ENCODE peak calls at places on chromosome 9, in five cellular contexts. Q is right atrium auricular region; I is GM04504; N is suprapubic skin; M is activated CD8-positive, alpha-beta memory T cell treated with anti-CD3 and anti-CD28 coated beads, Interleukin-2, amount 50 U/mL, for 48 hours. Z is an unnamed sample.

GRCh38 chr9:25742241-25742640 is 64.0 kb upstream of the TUSC1 start:
- DNase-seq in M (no peak), Q (no peak), I (no peak), N (no peak), Z (no peak)

GRCh38 chr9:70435948-70436347 is 21.5 kb upstream of the KLF9 start:
- DNase-seq in N (no peak), Q (peak), I (peak), M (no peak), Z (no peak)

GRCh38 chr9:89878687-89879086 is 273.9 kb downstream of the GADD45G start:
- DNase-seq in Q (peak), I (no peak), M (no peak), N (peak), Z (peak)

GRCh38 chr9:129932303-129933151 is 97.3 kb downstream of the USP20 start:
- DNase-seq in Q (no peak), N (no peak), M (no peak), I (no peak), Z (no peak)

GRCh38 chr9:130847306-130848217 is 12.5 kb downstream of the ABL1 start:
- DNase-seq in M (no peak), N (peak), Q (peak), I (peak), Z (no peak)

GRCh38 chr9:16715404-16715803 is 155.1 kb downstream of the BNC2 start:
- DNase-seq in Q (no peak), N (no peak), M (no peak), I (peak), Z (no peak)

GRCh38 chr9:27865031-27865438 is 291.8 kb upstream of the C9orf72 start:
- DNase-seq in Q (no peak), N (no peak), I (peak), M (no peak), Z (no peak)

GRCh38 chr9:94918038-94918753 is 191.7 kb downstream of the AOPEP start:
- DNase-seq in N (no peak), I (no peak), Q (peak), M (no peak), Z (no peak)

GRCh38 chr9:88447431-88447830 is 59.2 kb downstream of the SPIN1 start:
- DNase-seq in M (no peak), N (no peak), I (no peak), Q (no peak), Z (no peak)

GRCh38 chr9:124869986-124870560 is 8.1 kb downstream of the ARPC5L start:
- DNase-seq in M (peak), N (no peak), Q (no peak), I (no peak), Z (peak)

GRCh38 chr9:136091582-136092352 is 3.3 kb downstream of the NACC2 start:
- DNase-seq in N (no peak), M (no peak), I (no peak), Q (no peak), Z (no peak)

GRCh38 chr9:78121488-78121887 is 89.9 kb upstream of the GNAQ start:
- DNase-seq in M (peak), N (peak), Q (peak), I (peak), Z (peak)

GRCh38 chr9:132541051-132541450 is 41.4 kb upstream of the BARHL1 start:
- DNase-seq in M (no peak), N (no peak), I (no peak), Q (no peak), Z (no peak)

GRCh38 chr9:96113045-96113444 is 188.9 kb downstream of the HSD17B3 start:
- DNase-seq in I (no peak), N (no peak), Q (no peak), M (no peak), Z (no peak)

GRCh38 chr9:18236336-18236735 is 237.6 kb upstream of the ADAMTSL1 start:
- DNase-seq in N (no peak), I (no peak), M (no peak), Q (no peak), Z (no peak)

GRCh38 chr9:122822056-122822455 is 6.3 kb downstream of the PDCL start:
- DNase-seq in I (no peak), M (no peak), N (no peak), Q (peak), Z (no peak)

GRCh38 chr9:91483189-91483691 is 59.6 kb upstream of the NFIL3 start:
- DNase-seq in I (peak), M (no peak), N (no peak), Q (peak), Z (no peak)

GRCh38 chr9:96015876-96016686 is 140.6 kb downstream of the ERCC6L2 start:
- DNase-seq in N (no peak), M (no peak), Q (no peak), I (no peak), Z (no peak)

GRCh38 chr9:78298046-78298511 is 1.2 kb downstream of the PSAT1 start:
- DNase-seq in Q (peak), I (no peak), M (no peak), N (no peak), Z (no peak)

GRCh38 chr9:68443560-68443959 is 87.1 kb downstream of the PGM5 start:
- DNase-seq in N (no peak), Q (no peak), M (no peak), I (no peak), Z (no peak)

GRCh38 chr9:104923740-104924139 is 4.2 kb downstream of the ABCA1 start:
- DNase-seq in N (no peak), Q (no peak), M (no peak), I (no peak), Z (no peak)

GRCh38 chr9:108937561-108938305 is 3.5 kb downstream of the ABITRAM start:
- DNase-seq in Q (no peak), N (no peak), I (no peak), M (no peak), Z (no peak)

GRCh38 chr9:124897570-124898460 is 35.9 kb downstream of the ARPC5L start:
- DNase-seq in N (no peak), I (no peak), M (no peak), Q (no peak), Z (no peak)

GRCh38 chr9:93470391-93470790 is 17.0 kb upstream of the FAM120AOS start:
- DNase-seq in Q (no peak), N (no peak), I (no peak), M (no peak), Z (no peak)

GRCh38 chr9:129436751-129437625 is 183.9 kb downstream of the C9orf50 start:
- DNase-seq in I (no peak), Q (peak), N (no peak), M (no peak), Z (peak)

GRCh38 chr9:38182321-38182720 is 113.3 kb upstream of the SHB start:
- DNase-seq in I (no peak), Q (no peak), N (no peak), M (no peak), Z (no peak)

GRCh38 chr9:69036319-69036718 is 767 bp downstream of the FXN start:
- DNase-seq in M (peak), N (no peak), I (no peak), Q (no peak), Z (no peak)

GRCh38 chr9:6426117-6426516 is 13.1 kb downstream of the UHRF2 start:
- DNase-seq in Q (no peak), N (no peak), I (no peak), M (no peak), Z (no peak)